ENCODE peak calls at places on chromosomes 5 and 9, in seven cellular contexts. C is psoas muscle, N is T-helper 2 cell, F is dermis microvascular lymphatic vessel endothelial cell, X is KBM-7, Q is left ventricle myocardium inferior, L is lung microvascular endothelial cell. I is an unnamed sample.

GRCh38 chr5:111830333-111830732 is 73.3 kb upstream of the NREP start:
- DNase-seq in L (no peak), N (no peak), Q (no peak), F (no peak), C (no peak), X (no peak), I (no peak)

GRCh38 chr5:93346301-93346700 is 234.7 kb downstream of the NR2F1-AS1 start:
- DNase-seq in Q (no peak), X (no peak), L (no peak), F (no peak), C (no peak), N (no peak), I (no peak)

GRCh38 chr5:112735702-112736101 is 2.0 kb upstream of the APC start:
- DNase-seq in C (no peak), X (no peak), L (no peak), Q (no peak), F (peak; percentile 5), N (no peak), I (no peak)

GRCh38 chr5:100826133-100826532 is 76.9 kb downstream of the ST8SIA4 start:
- DNase-seq in N (no peak), F (no peak), C (no peak), L (no peak), Q (no peak), X (no peak), I (no peak)

GRCh38 chr5:9288234-9288633 is 257.6 kb downstream of the SEMA5A start:
- DNase-seq in X (no peak), F (no peak), L (no peak), Q (peak; percentile 43), C (no peak), N (no peak), I (no peak)

GRCh38 chr9:93644397-93645088 is 68.2 kb downstream of the PHF2 start:
- DNase-seq in L (no peak), C (peak; percentile 72), F (no peak), Q (no peak), N (no peak), X (no peak), I (no peak)

GRCh38 chr5:152674403-152674802 is 269.3 kb upstream of the NMUR2 start:
- DNase-seq in N (no peak), X (no peak), F (no peak), C (no peak), Q (no peak), L (no peak), I (no peak)

GRCh38 chr5:113336975-113337374 is 97.8 kb downstream of the TSSK1B start:
- DNase-seq in F (peak; percentile 84), X (peak; percentile 49), Q (no peak), L (peak; percentile 87), N (no peak), C (no peak), I (peak; percentile 25)

GRCh38 chr9:114275246-114275994 is 47.5 kb upstream of the ORM1 start:
- DNase-seq in L (no peak), X (no peak), C (peak; percentile 46), Q (peak; percentile 11), F (no peak), N (no peak), I (peak; percentile 1)

GRCh38 chr5:163444526-163444925 is 7.1 kb downstream of the CCNG1 start:
- DNase-seq in C (no peak), F (no peak), L (no peak), Q (no peak), X (no peak), N (no peak), I (no peak)

GRCh38 chr9:104247899-104248460 is 153.9 kb downstream of the SMC2 start:
- DNase-seq in N (no peak), Q (no peak), L (no peak), F (peak; percentile 8), C (no peak), X (no peak), I (no peak)

GRCh38 chr5:151451626-151452520 is 4.5 kb downstream of the SLC36A1 start:
- DNase-seq in X (no peak), L (peak; percentile 3), Q (no peak), C (no peak), F (peak; percentile 29), N (no peak), I (peak; percentile 69)

I was measured in kidney glomerular epithelial cell.